ENCODE peak calls at places on chromosomes 5 and 9, in four cellular contexts. Z is cardiac fibroblast, Y is IMR-90, R is psoas muscle. A is an unnamed sample.

GRCh38 chr5:140432916-140433315 is 31.3 kb downstream of the ANKHD1 start:
- DNase-seq in Z (no peak), Y (no peak), R (no peak), A (no peak)

GRCh38 chr5:163579729-163580128 is 74.3 kb downstream of the MAT2B start:
- DNase-seq in Z (no peak), Y (no peak), R (no peak), A (no peak)

GRCh38 chr5:101991486-101991885 is 304.6 kb downstream of the SLCO4C1 start:
- DNase-seq in Z (no peak), Y (no peak), R (no peak), A (no peak)

GRCh38 chr5:87829214-87829551 is 416.5 kb upstream of the CCNH start:
- DNase-seq in Z (peak), Y (no peak), R (peak), A (peak)

GRCh38 chr9:16526380-16526779 is 344.1 kb downstream of the BNC2 start:
- DNase-seq in Z (peak), Y (peak), R (no peak), A (peak)

GRCh38 chr5:173327948-173328895 is at the start of gene STC2:
- DNase-seq in Z (peak), Y (peak), R (peak), A (peak)

GRCh38 chr5:168765220-168766037 is 186.3 kb upstream of the PANK3 start:
- DNase-seq in Z (peak), Y (no peak), R (peak), A (no peak)

GRCh38 chr9:83986765-83987401 is 6.3 kb downstream of the RMI1 start:
- DNase-seq in Z (no peak), Y (peak), R (peak), A (no peak)

GRCh38 chr9:122939611-122940010 is 1.2 kb upstream of the RABGAP1 start:
- DNase-seq in Z (no peak), Y (no peak), R (no peak), A (no peak)

GRCh38 chr9:93894691-93895079 is 60.5 kb downstream of the BARX1 start:
- DNase-seq in Z (no peak), Y (no peak), R (no peak), A (no peak)

GRCh38 chr5:138603521-138603920 is 28.3 kb upstream of the HSPA9 start:
- DNase-seq in Z (peak), Y (peak), R (no peak), A (peak)

GRCh38 chr9:61674465-61674864 is 484.6 kb downstream of the SPATA31A7 start:
- DNase-seq in Z (no peak), Y (no peak), R (no peak), A (no peak)

GRCh38 chr9:133477992-133478850 is 678 bp downstream of the SLC2A6 start:
- DNase-seq in Z (peak), Y (peak), R (peak), A (peak)

GRCh38 chr5:180599981-180600553 is 8.8 kb upstream of the SCGB3A1 start:
- DNase-seq in Z (no peak), Y (no peak), R (peak), A (no peak)

GRCh38 chr5:6745706-6746217 is 32.5 kb downstream of the TENT4A start:
- DNase-seq in Z (peak), Y (peak), R (no peak), A (peak)

GRCh38 chr5:142358121-142358520 is 33.3 kb upstream of the SPRY4 start:
- DNase-seq in Z (no peak), Y (no peak), R (no peak), A (no peak)

GRCh38 chr5:64693636-64694035 is 3.3 kb downstream of the SHISAL2B start:
- DNase-seq in Z (no peak), Y (no peak), R (no peak), A (peak)

GRCh38 chr9:75184471-75184870 is 96.2 kb downstream of the OSTF1 start:
- DNase-seq in Z (no peak), Y (no peak), R (no peak), A (no peak)

GRCh38 chr5:141680751-141681201 is 1.3 kb downstream of the ARAP3 start:
- DNase-seq in Z (peak), Y (peak), R (no peak), A (peak)

GRCh38 chr5:59116231-59116900 is 533.5 kb downstream of the RAB3C start:
- DNase-seq in Z (peak), Y (peak), R (no peak), A (peak)

GRCh38 chr9:86868611-86869010 is 78.7 kb downstream of the GAS1 start:
- DNase-seq in Z (peak), Y (no peak), R (no peak), A (no peak)

GRCh38 chr9:12781334-12781733 is 6.5 kb downstream of the LURAP1L start:
- DNase-seq in Z (no peak), Y (no peak), R (no peak), A (no peak)

GRCh38 chr9:19788614-19789271 is at the start of gene SLC24A2:
- DNase-seq in Z (peak), Y (no peak), R (no peak), A (peak)

GRCh38 chr5:880816-881550 is 11.6 kb downstream of the BRD9 start:
- DNase-seq in Z (no peak), Y (no peak), R (peak), A (no peak)

GRCh38 chr5:51382759-51383493 is at the start of gene ISL1:
- DNase-seq in Z (peak), Y (peak), R (peak), A (peak)

GRCh38 chr9:10633785-10634184 is 21.0 kb upstream of the PTPRD start:
- DNase-seq in Z (no peak), Y (no peak), R (no peak), A (no peak)

GRCh38 chr5:133292300-133292699 is 240.5 kb downstream of the HSPA4 start:
- DNase-seq in Z (no peak), Y (no peak), R (no peak), A (peak)

GRCh38 chr5:4639959-4640358 is 500.2 kb upstream of the ADAMTS16 start:
- DNase-seq in Z (no peak), Y (no peak), R (no peak), A (no peak)

GRCh38 chr5:121967187-121967586 is 5.4 kb downstream of the SRFBP1 start:
- DNase-seq in Z (peak), Y (peak), R (no peak), A (no peak)

GRCh38 chr9:86549434-86549833 is 195.2 kb upstream of the TUT7 start:
- DNase-seq in Z (peak), Y (peak), R (no peak), A (no peak)

GRCh38 chr9:534886-535285 is 306.6 kb upstream of the DMRT1 start:
- DNase-seq in Z (peak), Y (no peak), R (peak), A (peak)

GRCh38 chr5:119411935-119412623 is 40.2 kb upstream of the HSD17B4 start:
- DNase-seq in Z (peak), Y (peak), R (peak), A (peak)

GRCh38 chr9:32378496-32378895 is 5.9 kb upstream of the ACO1 start:
- DNase-seq in Z (peak), Y (peak), R (no peak), A (peak)

GRCh38 chr5:38467353-38468040 is 88.9 kb downstream of the LIFR start:
- DNase-seq in Z (peak), Y (peak), R (peak), A (no peak)

GRCh38 chr5:180352116-180352975 is 790 bp downstream of the GFPT2 start:
- DNase-seq in Z (peak), Y (no peak), R (peak), A (no peak)

DNA sequence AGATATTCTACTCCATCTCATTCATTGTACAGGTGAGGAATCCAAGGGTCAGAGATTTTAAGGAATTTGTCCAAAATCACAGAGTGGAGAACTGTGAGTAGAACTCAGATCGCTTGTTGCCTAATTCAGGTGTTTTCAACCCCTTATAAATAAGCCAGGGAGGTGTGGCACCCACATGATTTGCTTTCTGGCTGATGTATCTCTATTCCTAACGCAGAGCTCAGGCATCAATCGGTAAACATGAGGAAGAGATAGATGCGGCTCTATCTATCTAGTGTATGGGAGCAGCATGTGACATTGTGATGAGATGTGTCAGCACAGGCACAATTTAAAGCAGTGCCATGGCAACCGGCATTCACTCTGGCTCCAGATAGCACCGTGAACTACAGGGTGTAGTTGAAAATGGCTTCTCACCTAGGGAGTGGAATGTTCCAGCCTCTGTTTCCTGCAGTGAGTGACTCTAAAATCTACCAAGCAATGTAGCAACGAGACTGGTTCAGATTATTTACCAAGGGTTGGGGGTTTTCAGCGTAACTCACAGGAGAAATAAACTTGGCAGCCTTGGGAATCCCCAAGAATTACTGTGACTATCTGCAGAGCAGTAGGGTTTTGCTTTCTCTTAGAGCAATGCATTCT is 53.4 kb upstream of the SUB1 start:
- DNase-seq in Z (no peak), Y (peak), R (no peak), A (peak)
- H3K4me3 ChIP-seq in Z (no peak), Y (no peak), R (no peak), A (no peak)

GRCh38 chr5:69415584-69415958 is 655 bp downstream of the MARVELD2 start:
- DNase-seq in Z (no peak), Y (no peak), R (no peak), A (peak)
- H3K4me3 ChIP-seq in Z (peak), Y (no peak), R (peak), A (peak)

GRCh38 chr9:128845186-128845931 is 15.8 kb upstream of the SPOUT1 start:
- DNase-seq in Z (no peak), Y (no peak), R (peak), A (peak)
- H3K4me3 ChIP-seq in Z (no peak), Y (no peak), R (no peak), A (no peak)

GRCh38 chr9:88464851-88465250 is 70.1 kb upstream of the NXNL2 start:
- DNase-seq in Z (peak), Y (peak), R (no peak), A (peak)
- H3K4me3 ChIP-seq in Z (no peak), Y (no peak), R (no peak), A (no peak)

GRCh38 chr9:95024097-95024671 is 293.3 kb downstream of the FANCC start:
- DNase-seq in Z (no peak), Y (no peak), R (peak), A (no peak)
- H3K4me3 ChIP-seq in Z (no peak), Y (no peak), R (peak), A (no peak)

DNA sequence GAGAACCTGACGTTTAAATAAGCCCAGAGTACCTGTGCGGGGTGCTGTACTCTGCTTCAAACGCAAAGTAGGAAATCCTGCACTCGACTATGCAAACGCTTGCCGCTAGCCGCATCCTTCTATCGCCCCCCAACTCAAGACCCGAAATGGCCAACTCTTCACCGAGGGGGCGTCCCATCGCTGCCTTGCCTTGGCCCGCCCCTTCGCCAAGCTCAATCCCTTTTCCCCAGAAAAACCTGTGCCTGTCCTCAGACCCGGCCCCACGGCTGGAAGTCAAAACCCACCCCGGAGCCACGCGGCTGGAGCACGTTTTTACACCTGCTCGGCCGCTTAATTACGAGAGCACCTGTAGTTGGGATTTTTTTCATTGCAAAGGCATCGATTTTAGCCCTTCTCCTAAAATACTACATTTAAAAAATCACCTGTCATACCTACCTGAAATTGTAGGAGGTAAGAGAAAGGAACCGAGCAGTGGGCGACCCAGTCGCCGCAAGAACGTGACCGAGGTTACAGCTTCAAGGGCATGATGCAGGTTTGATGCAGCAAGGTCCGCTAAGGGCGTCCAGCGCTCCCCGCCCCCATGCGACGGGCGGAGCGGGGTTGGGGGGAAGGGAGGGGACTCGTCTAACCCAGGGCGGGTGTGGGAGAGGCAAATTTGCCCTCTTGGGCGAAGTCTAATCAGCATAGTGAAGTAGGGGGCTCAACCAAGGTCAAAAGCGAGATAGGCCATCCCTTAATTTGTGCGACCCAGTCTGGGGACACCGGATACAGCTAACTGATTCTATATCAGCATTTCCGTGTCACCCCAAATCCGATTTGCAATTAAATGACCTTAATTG is 3.5 kb downstream of the ELAVL2 start:
- DNase-seq in Z (no peak), Y (no peak), R (no peak), A (no peak)
- H3K4me3 ChIP-seq in Z (no peak), Y (no peak), R (peak), A (peak)